ENCODE peak calls at places on chromosomes 13 and 19, in seven cellular contexts. X is Calu3; Q is AG08396; U is RWPE1; M is cerebellar cortex; Z is stimulated activated CD8-positive, alpha-beta memory T cell treated with anti-CD3 and anti-CD28 coated beads, Interleukin-4, amount 100 ng/mL, for 1 hour; G is lower leg skin. B is an unnamed sample.

GRCh38 chr19:10390652-10391286 is 10.4 kb upstream of the TYK2 start:
- DNase-seq in G (no peak), Z (no peak), U (peak), M (peak), X (peak), Q (peak), B (peak)

GRCh38 chr19:39362682-39363657 is 20.7 kb downstream of the SAMD4B start:
- DNase-seq in Z (no peak), G (peak), X (no peak), U (peak), M (no peak), Q (peak), B (no peak)

GRCh38 chr13:69683921-69684663 is 423.5 kb upstream of the ATXN8OS start:
- DNase-seq in G (no peak), Z (no peak), Q (no peak), M (no peak), X (no peak), U (no peak), B (no peak)

GRCh38 chr19:16457195-16457953 is 14.4 kb downstream of the EPS15L1 start:
- DNase-seq in Z (no peak), M (peak), G (no peak), X (no peak), Q (peak), U (no peak), B (no peak)

GRCh38 chr13:43030548-43030947 is 7.2 kb downstream of the DNAJC15 start:
- DNase-seq in U (no peak), Z (no peak), X (no peak), M (no peak), Q (no peak), G (no peak), B (no peak)

GRCh38 chr13:100773923-100774641 is 99.5 kb upstream of the TMTC4 start:
- DNase-seq in X (no peak), G (no peak), U (no peak), M (no peak), Z (no peak), Q (no peak), B (no peak)

GRCh38 chr13:99153219-99153618 is 47.4 kb upstream of the UBAC2 start:
- DNase-seq in G (no peak), U (no peak), M (no peak), Z (no peak), Q (no peak), X (no peak), B (no peak)

GRCh38 chr19:45505151-45505995 is 1.9 kb upstream of the VASP start:
- DNase-seq in G (no peak), X (no peak), Q (no peak), M (no peak), U (no peak), Z (no peak), B (no peak)

GRCh38 chr13:22175815-22176214 is 504.9 kb downstream of the FGF9 start:
- DNase-seq in M (no peak), X (no peak), U (no peak), G (no peak), Q (no peak), Z (no peak), B (no peak)

GRCh38 chr13:41459754-41460111 is 2.4 kb downstream of the RGCC start:
- DNase-seq in Z (no peak), Q (no peak), M (no peak), X (no peak), G (no peak), U (no peak), B (no peak)

GRCh38 chr13:96243371-96243770 is 153.5 kb downstream of the HS6ST3 start:
- DNase-seq in Z (no peak), G (no peak), Q (no peak), M (no peak), X (no peak), U (no peak), B (no peak)

B was measured in H54.